ENCODE peak calls at places on chromosomes 4 and X, in seven cellular contexts. D is pancreas; Y is stimulated activated CD4-positive, alpha-beta T cell treated with anti-CD3 and anti-CD28 coated beads, Interleukin-1b, Interleukin-23, amount 100 ng/mL, for 4 hours; R is BE2C; P is MV-4-11; H is CD4-positive, alpha-beta T cell; N is cerebellar nuclear complex. X is an unnamed sample.

GRCh38 chrX:154734101-154734781 is 16.6 kb downstream of the GAB3 start:
- DNase-seq in D (no peak), R (no peak), N (no peak), H (peak; percentile 13), P (peak; percentile 85), Y (no peak), X (no peak)

GRCh38 chr4:189048119-189048518 is 892.6 kb upstream of the FRG1 start:
- DNase-seq in N (no peak), R (no peak), D (no peak), P (no peak), Y (no peak), H (no peak), X (no peak)

GRCh38 chr4:35201403-35201802 is 1042.9 kb downstream of the ARAP2 start:
- DNase-seq in R (no peak), D (no peak), H (no peak), N (no peak), Y (no peak), P (no peak), X (no peak)

GRCh38 chrX:47497274-47497673 is 14.3 kb upstream of the ZNF41 start:
- DNase-seq in D (no peak), H (no peak), Y (no peak), R (no peak), N (no peak), P (no peak), X (no peak)

GRCh38 chr4:16034010-16034829 is 49.6 kb downstream of the PROM1 start:
- DNase-seq in R (no peak), H (no peak), D (no peak), Y (no peak), N (no peak), P (no peak), X (no peak)

GRCh38 chrX:10496345-10496965 is 123.9 kb downstream of the MID1 start:
- DNase-seq in P (no peak), Y (no peak), D (no peak), N (no peak), R (peak; percentile 12), H (no peak), X (no peak)

GRCh38 chrX:149567621-149568417 is 18.1 kb upstream of the HSFX3 start:
- DNase-seq in D (no peak), H (no peak), P (no peak), Y (no peak), N (no peak), R (no peak), X (no peak)

GRCh38 chrX:103343105-103343504 is 13.1 kb downstream of the TCEAL7 start:
- DNase-seq in R (peak; percentile 24), D (peak; percentile 50), P (peak; percentile 9), N (peak; percentile 15), Y (peak; percentile 9), H (peak; percentile 5), X (peak; percentile 16)

GRCh38 chr4:26163425-26164362 is 157.1 kb upstream of the RBPJ start:
- DNase-seq in N (no peak), P (no peak), R (no peak), Y (no peak), H (no peak), D (no peak), X (no peak)

GRCh38 chr4:118758293-118758692 is 73.1 kb downstream of the METTL14 start:
- DNase-seq in P (no peak), H (no peak), R (no peak), D (no peak), N (no peak), Y (no peak), X (no peak)

GRCh38 chr4:55215087-55215486 is 89.7 kb upstream of the KDR start:
- DNase-seq in N (no peak), P (no peak), H (no peak), D (no peak), Y (no peak), R (no peak), X (no peak)

GRCh38 chrX:85115252-85115651 is 111.6 kb downstream of the APOOL start:
- DNase-seq in R (no peak), N (no peak), P (no peak), D (no peak), Y (no peak), H (no peak), X (no peak)

GRCh38 chr4:6811165-6811564 is 28.6 kb downstream of the KIAA0232 start:
- DNase-seq in R (no peak), P (no peak), Y (no peak), H (no peak), D (no peak), N (no peak), X (no peak)

GRCh38 chr4:110165382-110166285 is 32.8 kb downstream of the ELOVL6 start:
- DNase-seq in Y (peak; percentile 26), R (peak; percentile 47), D (no peak), H (peak; percentile 64), N (no peak), P (peak; percentile 59), X (peak; percentile 18)

GRCh38 chr4:85496933-85497332 is 22.0 kb downstream of the ARHGAP24 start:
- DNase-seq in R (no peak), H (no peak), D (no peak), Y (no peak), P (peak; percentile 27), N (no peak), X (no peak)

GRCh38 chr4:110032603-110033002 is 119.9 kb downstream of the EGF start:
- DNase-seq in H (no peak), P (peak; percentile 97), N (no peak), D (no peak), Y (no peak), R (no peak), X (no peak)

GRCh38 chrX:24148535-24149345 is 789 bp upstream of the ZFX start:
- DNase-seq in R (no peak), N (no peak), P (peak; percentile 5), D (no peak), Y (no peak), H (peak; percentile 7), X (peak; percentile 9)

GRCh38 chrX:39848900-39849299 is 248.9 kb downstream of the BCOR start:
- DNase-seq in N (no peak), H (no peak), R (no peak), P (no peak), D (no peak), Y (no peak), X (no peak)

GRCh38 chrX:118593407-118593806 is 97.8 kb downstream of the DOCK11 start:
- DNase-seq in D (no peak), Y (no peak), H (no peak), N (no peak), P (peak; percentile 21), R (no peak), X (no peak)

GRCh38 chr4:130955520-130955919 is 1859.6 kb downstream of the C4orf33 start:
- DNase-seq in N (no peak), D (no peak), H (no peak), Y (no peak), R (no peak), P (no peak), X (no peak)

GRCh38 chr4:90240333-90240732 is 113.1 kb downstream of the CCSER1 start:
- DNase-seq in D (no peak), R (no peak), N (no peak), Y (no peak), H (no peak), P (no peak), X (no peak)

GRCh38 chrX:1392376-1393130 is 640 bp upstream of the SLC25A6 start:
- DNase-seq in P (no peak), R (peak; percentile 69), H (no peak), N (no peak), Y (no peak), D (no peak), X (no peak)

GRCh38 chrX:119745283-119745848 is 13.0 kb upstream of the SOWAHD start:
- DNase-seq in H (no peak), R (no peak), Y (no peak), D (no peak), N (no peak), P (no peak), X (no peak)

GRCh38 chrX:108020631-108021030 is 24.2 kb upstream of the VSIG1 start:
- DNase-seq in H (no peak), R (no peak), P (no peak), N (no peak), D (no peak), Y (no peak), X (no peak)

GRCh38 chr4:164204434-164204833 is 549.5 kb upstream of the SMIM31 start:
- DNase-seq in Y (no peak), P (no peak), H (no peak), R (no peak), D (no peak), N (no peak), X (no peak)

GRCh38 chr4:92988301-92988700 is 684.5 kb downstream of the GRID2 start:
- DNase-seq in Y (no peak), P (no peak), D (no peak), R (no peak), N (no peak), H (no peak), X (no peak)

GRCh38 chr4:1746265-1746691 is 25.0 kb downstream of the TACC3 start:
- DNase-seq in R (peak; percentile 95), H (peak; percentile 57), Y (peak; percentile 78), D (peak; percentile 78), N (no peak), P (peak; percentile 41), X (peak; percentile 55)

GRCh38 chrX:16239211-16239610 is 71.9 kb downstream of the MAGEB17 start:
- DNase-seq in P (peak; percentile 48), Y (no peak), D (no peak), H (no peak), R (no peak), N (no peak), X (no peak)

GRCh38 chr4:164926301-164926700 is 49.3 kb downstream of the APELA start:
- DNase-seq in N (no peak), R (no peak), H (no peak), Y (no peak), D (no peak), P (no peak), X (no peak)

GRCh38 chrX:1658083-1658463 is 43.2 kb downstream of the ASMT start:
- DNase-seq in N (no peak), D (no peak), H (no peak), R (no peak), Y (no peak), P (no peak), X (no peak)

X was measured in T follicular helper cell.